ENCODE peak calls at places on chromosomes 4 and X, in seven cellular contexts. One of them, this sample, is unnamed.

GRCh38 chr4:182170417-182170935 is 72.7 kb upstream of the TENM3 start:
- DNase-seq in mesenchymal stem cell: no peak
- DNase-seq in H1: no peak
- DNase-seq in H9: no peak
- DNase-seq in mesendoderm: no peak
- DNase-seq in neuronal stem cell: no peak
- DNase-seq in IMR-90: no peak
- DNase-seq in this sample: no peak

GRCh38 chrX:115697806-115698205 is 136.8 kb downstream of the PLS3 start:
- DNase-seq in mesendoderm: no peak
- DNase-seq in IMR-90: no peak
- DNase-seq in H1: no peak
- DNase-seq in H9: no peak
- DNase-seq in neuronal stem cell: no peak
- DNase-seq in mesenchymal stem cell: no peak
- DNase-seq in this sample: no peak

GRCh38 chr4:54930226-54930625 is 195.2 kb downstream of the KDR start:
- DNase-seq in mesenchymal stem cell: no peak
- DNase-seq in H9: no peak
- DNase-seq in mesendoderm: no peak
- DNase-seq in IMR-90: peak; percentile 31
- DNase-seq in H1: no peak
- DNase-seq in neuronal stem cell: no peak
- DNase-seq in this sample: peak; percentile 62

GRCh38 chrX:78540171-78540570 is 119.0 kb downstream of the RTL3 start:
- DNase-seq in neuronal stem cell: no peak
- DNase-seq in IMR-90: no peak
- DNase-seq in H1: no peak
- DNase-seq in H9: no peak
- DNase-seq in mesenchymal stem cell: no peak
- DNase-seq in mesendoderm: no peak
- DNase-seq in this sample: no peak

GRCh38 chr4:151316645-151317044 is 8.8 kb downstream of the SH3D19 start:
- DNase-seq in IMR-90: no peak
- DNase-seq in H1: no peak
- DNase-seq in H9: no peak
- DNase-seq in mesenchymal stem cell: no peak
- DNase-seq in mesendoderm: no peak
- DNase-seq in neuronal stem cell: no peak
- DNase-seq in this sample: no peak

GRCh38 chr4:82401600-82401999 is 27.8 kb upstream of the HNRNPD start:
- DNase-seq in neuronal stem cell: no peak
- DNase-seq in mesendoderm: no peak
- DNase-seq in IMR-90: no peak
- DNase-seq in H9: no peak
- DNase-seq in H1: no peak
- DNase-seq in mesenchymal stem cell: no peak
- DNase-seq in this sample: peak; percentile 98

GRCh38 chrX:129689881-129690280 is 35.1 kb upstream of the APLN start:
- DNase-seq in H9: no peak
- DNase-seq in H1: no peak
- DNase-seq in mesendoderm: no peak
- DNase-seq in neuronal stem cell: no peak
- DNase-seq in mesenchymal stem cell: no peak
- DNase-seq in IMR-90: no peak
- DNase-seq in this sample: no peak

GRCh38 chrX:130714135-130714534 is 188.9 kb downstream of the ENOX2 start:
- DNase-seq in IMR-90: no peak
- DNase-seq in H9: no peak
- DNase-seq in mesendoderm: no peak
- DNase-seq in H1: no peak
- DNase-seq in mesenchymal stem cell: no peak
- DNase-seq in neuronal stem cell: no peak
- DNase-seq in this sample: no peak

GRCh38 chrX:75746891-75747639 is 38.0 kb downstream of the MAGEE2 start:
- DNase-seq in mesenchymal stem cell: peak; percentile 8
- DNase-seq in H1: no peak
- DNase-seq in neuronal stem cell: no peak
- DNase-seq in H9: peak; percentile 35
- DNase-seq in IMR-90: no peak
- DNase-seq in mesendoderm: peak; percentile 53
- DNase-seq in this sample: no peak

GRCh38 chrX:70826715-70827114 is 81.8 kb downstream of the TEX11 start:
- DNase-seq in mesenchymal stem cell: no peak
- DNase-seq in IMR-90: no peak
- DNase-seq in mesendoderm: no peak
- DNase-seq in H1: no peak
- DNase-seq in H9: no peak
- DNase-seq in neuronal stem cell: no peak
- DNase-seq in this sample: no peak

GRCh38 chr4:48008021-48008596 is 8.4 kb downstream of the CNGA1 start:
- DNase-seq in H9: no peak
- DNase-seq in mesendoderm: peak; percentile 63
- DNase-seq in H1: no peak
- DNase-seq in IMR-90: no peak
- DNase-seq in mesenchymal stem cell: peak; percentile 17
- DNase-seq in neuronal stem cell: peak; percentile 32
- DNase-seq in this sample: no peak

GRCh38 chrX:151752847-151753246 is 18.3 kb downstream of the CNGA2 start:
- DNase-seq in neuronal stem cell: no peak
- DNase-seq in mesendoderm: no peak
- DNase-seq in IMR-90: no peak
- DNase-seq in mesenchymal stem cell: no peak
- DNase-seq in H9: no peak
- DNase-seq in H1: no peak
- DNase-seq in this sample: no peak

GRCh38 chr4:87985097-87985886 is 9.8 kb downstream of the SPP1 start:
- DNase-seq in mesendoderm: peak; percentile 86
- DNase-seq in H9: peak; percentile 81
- DNase-seq in H1: no peak
- DNase-seq in neuronal stem cell: no peak
- DNase-seq in IMR-90: peak; percentile 35
- DNase-seq in mesenchymal stem cell: peak; percentile 64
- DNase-seq in this sample: peak; percentile 29

GRCh38 chr4:24105183-24106039 is 215.6 kb upstream of the PPARGC1A start:
- DNase-seq in H1: no peak
- DNase-seq in H9: no peak
- DNase-seq in mesenchymal stem cell: peak; percentile 91
- DNase-seq in neuronal stem cell: no peak
- DNase-seq in mesendoderm: peak; percentile 13
- DNase-seq in IMR-90: peak; percentile 99
- DNase-seq in this sample: peak; percentile 67

GRCh38 chr4:8050555-8051206 is 107.9 kb downstream of the ABLIM2 start:
- DNase-seq in mesendoderm: peak; percentile 69
- DNase-seq in H1: peak; percentile 65
- DNase-seq in mesenchymal stem cell: peak; percentile 24
- DNase-seq in neuronal stem cell: no peak
- DNase-seq in H9: peak; percentile 94
- DNase-seq in IMR-90: peak; percentile 11
- DNase-seq in this sample: no peak
- H2BK120ac ChIP-seq in mesendoderm: no peak overlapping the region
- H2BK120ac ChIP-seq in H1: peak overlapping the region; percentile 95
- H2BK120ac ChIP-seq in mesenchymal stem cell: no peak overlapping the region
- H2BK120ac ChIP-seq in neuronal stem cell: peak overlapping the region; percentile 73
- H2BK120ac ChIP-seq in H9: peak overlapping the region; percentile 63
- H2BK120ac ChIP-seq in IMR-90: no peak overlapping the region
- H2BK120ac ChIP-seq in this sample: no peak overlapping the region

GRCh38 chr4:125765936-125766335 is 451.2 kb downstream of the FAT4 start:
- DNase-seq in neuronal stem cell: no peak
- DNase-seq in mesendoderm: no peak
- DNase-seq in IMR-90: peak; percentile 61
- DNase-seq in mesenchymal stem cell: no peak
- DNase-seq in H9: no peak
- DNase-seq in H1: no peak
- DNase-seq in this sample: no peak

GRCh38 chr4:125762537-125762936 is 447.8 kb downstream of the FAT4 start:
- DNase-seq in H1: no peak
- DNase-seq in IMR-90: no peak
- DNase-seq in H9: no peak
- DNase-seq in mesenchymal stem cell: no peak
- DNase-seq in neuronal stem cell: no peak
- DNase-seq in mesendoderm: peak; percentile 25
- DNase-seq in this sample: no peak

GRCh38 chr4:125758438-125758837 is 443.7 kb downstream of the FAT4 start:
- DNase-seq in mesenchymal stem cell: no peak
- DNase-seq in IMR-90: no peak
- DNase-seq in neuronal stem cell: no peak
- DNase-seq in H9: no peak
- DNase-seq in mesendoderm: no peak
- DNase-seq in H1: no peak
- DNase-seq in this sample: no peak

GRCh38 chr4:125760956-125761355 is 446.2 kb downstream of the FAT4 start:
- DNase-seq in mesenchymal stem cell: no peak
- DNase-seq in neuronal stem cell: no peak
- DNase-seq in H9: no peak
- DNase-seq in mesendoderm: no peak
- DNase-seq in H1: no peak
- DNase-seq in IMR-90: no peak
- DNase-seq in this sample: no peak
- H2BK120ac ChIP-seq in mesenchymal stem cell: no peak overlapping the region
- H2BK120ac ChIP-seq in neuronal stem cell: no peak overlapping the region
- H2BK120ac ChIP-seq in H9: no peak overlapping the region
- H2BK120ac ChIP-seq in mesendoderm: no peak overlapping the region
- H2BK120ac ChIP-seq in H1: no peak overlapping the region
- H2BK120ac ChIP-seq in IMR-90: no peak overlapping the region
- H2BK120ac ChIP-seq in this sample: no peak overlapping the region

GRCh38 chr4:2401610-2401983 is 16.8 kb downstream of the ZFYVE28 start:
- DNase-seq in mesendoderm: no peak
- DNase-seq in mesenchymal stem cell: no peak
- DNase-seq in IMR-90: no peak
- DNase-seq in H1: no peak
- DNase-seq in H9: no peak
- DNase-seq in neuronal stem cell: no peak
- DNase-seq in this sample: no peak

GRCh38 chr4:2402941-2403340 is 15.5 kb downstream of the ZFYVE28 start:
- DNase-seq in mesenchymal stem cell: no peak
- DNase-seq in neuronal stem cell: no peak
- DNase-seq in mesendoderm: no peak
- DNase-seq in H9: no peak
- DNase-seq in IMR-90: no peak
- DNase-seq in H1: no peak
- DNase-seq in this sample: no peak

GRCh38 chr4:2400841-2401609 is 17.4 kb downstream of the ZFYVE28 start:
- DNase-seq in neuronal stem cell: no peak
- DNase-seq in mesendoderm: no peak
- DNase-seq in H9: no peak
- DNase-seq in H1: no peak
- DNase-seq in mesenchymal stem cell: no peak
- DNase-seq in IMR-90: no peak
- DNase-seq in this sample: no peak

GRCh38 chr4:2402453-2402852 is 16.0 kb downstream of the ZFYVE28 start:
- DNase-seq in H9: no peak
- DNase-seq in H1: no peak
- DNase-seq in neuronal stem cell: no peak
- DNase-seq in mesenchymal stem cell: no peak
- DNase-seq in IMR-90: no peak
- DNase-seq in mesendoderm: no peak
- DNase-seq in this sample: no peak

GRCh38 chr4:2402053-2402452 is 16.4 kb downstream of the ZFYVE28 start:
- DNase-seq in neuronal stem cell: peak; percentile 67
- DNase-seq in H9: peak; percentile 99
- DNase-seq in mesenchymal stem cell: peak; percentile 58
- DNase-seq in mesendoderm: peak; percentile 97
- DNase-seq in H1: peak; percentile 74
- DNase-seq in IMR-90: no peak
- DNase-seq in this sample: peak; percentile 37
- H2BK120ac ChIP-seq in neuronal stem cell: no peak overlapping the region
- H2BK120ac ChIP-seq in H9: no peak overlapping the region
- H2BK120ac ChIP-seq in mesenchymal stem cell: no peak overlapping the region
- H2BK120ac ChIP-seq in mesendoderm: no peak overlapping the region
- H2BK120ac ChIP-seq in H1: no peak overlapping the region
- H2BK120ac ChIP-seq in IMR-90: no peak overlapping the region
- H2BK120ac ChIP-seq in this sample: no peak overlapping the region

GRCh38 chrX:153765138-153766079 is 1.4 kb downstream of the PLXNB3 start:
- DNase-seq in mesenchymal stem cell: peak; percentile 28
- DNase-seq in IMR-90: peak; percentile 5
- DNase-seq in neuronal stem cell: no peak
- DNase-seq in mesendoderm: peak; percentile 22
- DNase-seq in H9: peak; percentile 24
- DNase-seq in H1: no peak
- DNase-seq in this sample: no peak
- H2BK120ac ChIP-seq in mesenchymal stem cell: peak overlapping the region; percentile 79
- H2BK120ac ChIP-seq in IMR-90: peak overlapping the region; percentile 85
- H2BK120ac ChIP-seq in neuronal stem cell: no peak overlapping the region
- H2BK120ac ChIP-seq in mesendoderm: no peak overlapping the region
- H2BK120ac ChIP-seq in H9: no peak overlapping the region
- H2BK120ac ChIP-seq in H1: no peak overlapping the region
- H2BK120ac ChIP-seq in this sample: no peak overlapping the region

GRCh38 chr4:185638093-185638492 is 102.8 kb upstream of the PDLIM3 start:
- DNase-seq in H1: no peak
- DNase-seq in H9: no peak
- DNase-seq in mesendoderm: no peak
- DNase-seq in neuronal stem cell: no peak
- DNase-seq in mesenchymal stem cell: no peak
- DNase-seq in IMR-90: no peak
- DNase-seq in this sample: no peak
- H2BK120ac ChIP-seq in H1: no peak overlapping the region
- H2BK120ac ChIP-seq in H9: no peak overlapping the region
- H2BK120ac ChIP-seq in mesendoderm: no peak overlapping the region
- H2BK120ac ChIP-seq in neuronal stem cell: no peak overlapping the region
- H2BK120ac ChIP-seq in mesenchymal stem cell: no peak overlapping the region
- H2BK120ac ChIP-seq in IMR-90: no peak overlapping the region
- H2BK120ac ChIP-seq in this sample: no peak overlapping the region

DNA sequence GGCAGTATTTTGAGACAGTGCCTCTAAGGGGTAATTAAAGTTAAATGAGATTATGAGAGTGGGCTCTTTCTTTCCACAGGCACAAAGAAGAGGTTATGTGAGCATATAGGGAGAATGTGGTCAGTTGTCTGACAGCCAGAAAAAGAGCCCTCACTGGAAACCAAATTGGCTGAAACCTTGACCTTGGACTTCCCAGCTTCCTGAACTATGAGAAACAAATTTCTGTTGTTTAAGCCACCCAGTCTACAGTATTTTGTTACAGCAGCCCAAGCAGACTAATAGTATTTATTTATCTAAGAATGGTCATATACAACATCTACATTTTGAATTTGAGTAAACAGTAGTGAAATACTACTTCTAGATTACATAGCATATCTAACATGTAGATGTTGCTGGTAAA is 473.8 kb downstream of the IL15 start:
- DNase-seq in H9: no peak
- DNase-seq in mesenchymal stem cell: no peak
- DNase-seq in IMR-90: peak; percentile 36
- DNase-seq in neuronal stem cell: no peak
- DNase-seq in mesendoderm: no peak
- DNase-seq in H1: no peak
- DNase-seq in this sample: no peak
- H2BK120ac ChIP-seq in H9: no peak overlapping the region
- H2BK120ac ChIP-seq in mesenchymal stem cell: no peak overlapping the region
- H2BK120ac ChIP-seq in IMR-90: no peak overlapping the region
- H2BK120ac ChIP-seq in neuronal stem cell: no peak overlapping the region
- H2BK120ac ChIP-seq in mesendoderm: no peak overlapping the region
- H2BK120ac ChIP-seq in H1: no peak overlapping the region
- H2BK120ac ChIP-seq in this sample: no peak overlapping the region

This sample was measured in trophoblast cell.